ENCODE peak calls at places on chromosome 13, in ten cellular contexts. B is GM23248, F is mammary epithelial cell, D is thoracic aorta, C is substantia nigra, G is brain microvascular endothelial cell, Z is Peyer's patch, U is adrenal gland, P is pancreas, M is tibial artery. Q is an unnamed sample.
A peak's percentile ranks its signal among the peaks of the same experiment; 100 is the strongest.

GRCh38 chr13:45941261-45941660 is 89.7 kb upstream of the SIAH3 start:
- DNase-seq in Z (no peak), G (no peak), M (no peak), B (no peak), D (no peak), P (no peak), U (no peak), F (no peak), C (no peak), Q (no peak)

GRCh38 chr13:59747529-59747928 is 416.2 kb downstream of the DIAPH3 start:
- DNase-seq in F (no peak), P (no peak), B (no peak), M (no peak), C (no peak), U (no peak), Z (no peak), D (no peak), G (no peak), Q (no peak)

GRCh38 chr13:93963266-93964131 is 516.0 kb downstream of the DCT start:
- DNase-seq in F (no peak), P (no peak), G (peak; percentile 63), D (no peak), B (peak; percentile 59), M (no peak), Z (no peak), U (no peak), C (no peak), Q (peak; percentile 51)

GRCh38 chr13:25468330-25469178 is 96.8 kb downstream of the ATP8A2 start:
- DNase-seq in C (peak; percentile 5), U (peak; percentile 49), B (no peak), F (peak; percentile 36), M (no peak), Z (no peak), D (no peak), G (no peak), P (no peak), Q (peak; percentile 20)

GRCh38 chr13:95207769-95208366 is 93.4 kb downstream of the ABCC4 start:
- DNase-seq in C (no peak), P (no peak), F (no peak), B (no peak), D (no peak), G (no peak), U (no peak), Z (peak; percentile 58), M (no peak), Q (no peak)

GRCh38 chr13:103772576-103772975 is 706.4 kb upstream of the SLC10A2 start:
- DNase-seq in P (no peak), U (no peak), D (no peak), C (no peak), G (no peak), F (no peak), Z (no peak), B (no peak), M (no peak), Q (no peak)

GRCh38 chr13:50911051-50911690 is 1.6 kb downstream of the RNASEH2B start:
- DNase-seq in C (no peak), Z (no peak), F (peak; percentile 18), P (no peak), B (peak; percentile 39), M (no peak), D (no peak), G (no peak), U (no peak), Q (no peak)

GRCh38 chr13:108948269-108948671 is 318.9 kb downstream of the MYO16 start:
- DNase-seq in M (no peak), P (no peak), F (no peak), D (no peak), G (no peak), U (no peak), C (no peak), Z (no peak), B (peak; percentile 18), Q (no peak)

GRCh38 chr13:19632915-19633339 is 532 bp upstream of the MPHOSPH8 start:
- DNase-seq in D (no peak), C (no peak), G (no peak), B (no peak), F (no peak), M (no peak), Z (no peak), P (no peak), U (no peak), Q (no peak)
- H3K27ac ChIP-seq in D (peak overlapping the region; percentile 90), C (peak overlapping the region; percentile 69), G (peak overlapping the region; percentile 76), B (peak overlapping the region; percentile 92), F (peak overlapping the region; percentile 33), M (peak overlapping the region; percentile 94), Z (peak overlapping the region; percentile 91), P (peak overlapping the region; percentile 62), U (peak overlapping the region; percentile 99), Q (peak overlapping the region; percentile 84)

GRCh38 chr13:61148691-61149332 is 266.8 kb downstream of the PCDH20 start:
- DNase-seq in Z (no peak), B (no peak), U (no peak), M (no peak), F (no peak), D (no peak), G (no peak), C (no peak), P (no peak), Q (peak; percentile 25)

GRCh38 chr13:61146571-61146970 is 269.1 kb downstream of the PCDH20 start:
- DNase-seq in C (no peak), D (no peak), P (no peak), G (no peak), M (no peak), U (no peak), Z (no peak), F (no peak), B (no peak), Q (no peak)

GRCh38 chr13:61149333-61149730 is 266.3 kb downstream of the PCDH20 start:
- DNase-seq in P (no peak), C (no peak), U (no peak), G (no peak), F (no peak), B (no peak), Z (no peak), D (no peak), M (no peak), Q (peak; percentile 8)

GRCh38 chr13:61146158-61146557 is 269.5 kb downstream of the PCDH20 start:
- DNase-seq in D (no peak), Z (no peak), U (no peak), B (no peak), P (no peak), M (no peak), G (no peak), F (no peak), C (no peak), Q (no peak)

GRCh38 chr13:61148211-61148610 is 267.4 kb downstream of the PCDH20 start:
- DNase-seq in U (no peak), Z (no peak), F (no peak), B (no peak), M (no peak), D (no peak), C (no peak), P (no peak), G (no peak), Q (no peak)
- H3K27ac ChIP-seq in U (no peak overlapping the region), Z (no peak overlapping the region), F (no peak overlapping the region), B (no peak overlapping the region), M (no peak overlapping the region), D (no peak overlapping the region), C (no peak overlapping the region), P (no peak overlapping the region), G (no peak overlapping the region), Q (no peak overlapping the region)

GRCh38 chr13:32040689-32041088 is 9.1 kb downstream of the FRY start:
- DNase-seq in U (no peak), M (no peak), Z (no peak), F (no peak), P (no peak), B (no peak), C (no peak), G (no peak), D (no peak), Q (no peak)

GRCh38 chr13:32045537-32045936 is 14.0 kb downstream of the FRY start:
- DNase-seq in F (no peak), U (no peak), M (no peak), G (no peak), D (no peak), P (no peak), C (no peak), B (no peak), Z (no peak), Q (no peak)

GRCh38 chr13:32040052-32040642 is 8.6 kb downstream of the FRY start:
- DNase-seq in P (no peak), C (no peak), Z (no peak), B (no peak), G (no peak), D (no peak), U (no peak), F (no peak), M (no peak), Q (no peak)

GRCh38 chr13:32041429-32041828 is 9.9 kb downstream of the FRY start:
- DNase-seq in M (no peak), D (no peak), U (no peak), B (no peak), F (no peak), G (no peak), P (no peak), C (no peak), Z (no peak), Q (no peak)

DNA sequence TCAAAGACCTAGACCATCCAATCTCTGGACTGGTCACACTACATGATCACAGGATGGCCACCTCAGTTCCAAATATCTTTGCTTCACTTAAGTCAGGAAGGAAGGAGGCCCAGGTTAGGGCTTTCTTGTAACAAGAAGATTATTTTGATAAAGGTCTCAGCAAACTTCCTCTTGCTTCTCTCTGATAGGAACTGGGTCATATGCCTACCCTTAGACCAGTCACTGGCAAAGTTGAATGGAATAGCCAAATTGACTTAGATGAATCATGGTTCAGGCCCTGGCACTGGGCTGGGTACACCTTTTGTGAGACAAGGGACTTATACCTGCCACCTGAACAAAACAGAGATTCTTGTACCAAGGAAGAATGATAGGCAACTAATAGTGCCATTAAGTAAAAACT is 11.0 kb downstream of the FRY start:
- DNase-seq in D (no peak), U (no peak), P (no peak), F (no peak), B (no peak), C (no peak), Z (no peak), G (no peak), M (no peak), Q (no peak)
- H3K27ac ChIP-seq in D (no peak overlapping the region), U (no peak overlapping the region), P (no peak overlapping the region), F (no peak overlapping the region), B (no peak overlapping the region), C (no peak overlapping the region), Z (no peak overlapping the region), G (no peak overlapping the region), M (peak overlapping the region; percentile 24), Q (no peak overlapping the region)

GRCh38 chr13:44240611-44241010 is 133.0 kb upstream of the SERP2 start:
- DNase-seq in U (no peak), C (no peak), F (no peak), G (no peak), B (no peak), D (no peak), M (no peak), P (no peak), Z (no peak), Q (no peak)

GRCh38 chr13:44234566-44234965 is 139.1 kb upstream of the SERP2 start:
- DNase-seq in P (no peak), C (no peak), B (peak; percentile 60), M (no peak), G (no peak), F (no peak), Z (no peak), U (no peak), D (no peak), Q (no peak)

GRCh38 chr13:44236370-44236769 is 137.3 kb upstream of the SERP2 start:
- DNase-seq in F (no peak), U (no peak), D (no peak), C (no peak), Z (no peak), G (peak; percentile 32), B (peak; percentile 77), M (peak; percentile 58), P (no peak), Q (no peak)

GRCh38 chr13:44237276-44237767 is 136.3 kb upstream of the SERP2 start:
- DNase-seq in C (peak; percentile 48), Z (no peak), M (peak; percentile 91), U (peak; percentile 72), G (peak; percentile 98), D (peak; percentile 51), P (peak; percentile 11), B (peak; percentile 98), F (peak; percentile 89), Q (peak; percentile 92)

DNA sequence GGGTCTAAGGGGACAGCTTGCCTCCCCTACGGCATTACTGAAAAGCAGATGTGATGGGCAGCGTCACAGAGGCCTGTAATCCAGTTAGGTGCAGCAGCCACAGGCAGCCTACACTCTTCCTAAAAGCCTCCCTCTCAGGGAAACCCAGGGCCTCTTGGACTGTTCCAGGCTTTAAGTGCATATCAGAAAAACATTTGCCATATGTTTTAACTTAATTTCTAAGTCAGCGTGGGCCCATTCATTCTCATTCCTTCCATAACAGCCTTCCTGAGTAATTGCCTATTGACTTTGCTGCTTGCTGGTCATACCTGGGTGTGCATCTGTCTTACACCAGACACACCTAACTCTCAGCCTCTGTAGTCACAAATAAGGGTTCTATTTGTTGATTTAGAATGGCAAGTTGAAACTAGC is 135.6 kb upstream of the SERP2 start:
- DNase-seq in D (no peak), P (no peak), M (no peak), U (no peak), B (peak; percentile 85), G (no peak), Z (no peak), C (no peak), F (peak; percentile 81), Q (peak; percentile 36)
- H3K27ac ChIP-seq in D (peak overlapping the region; percentile 82), P (no peak overlapping the region), M (peak overlapping the region; percentile 91), U (peak overlapping the region; percentile 89), B (peak overlapping the region; percentile 90), G (peak overlapping the region; percentile 85), Z (peak overlapping the region; percentile 80), C (peak overlapping the region; percentile 63), F (peak overlapping the region; percentile 35), Q (peak overlapping the region; percentile 56)